ENCODE peak calls at places on chromosomes 12 and 14, in nine cellular contexts. D is A549, T is ascending aorta, I is K562, O is B cell, W is left lung, K is pancreas, N is progenitor cell of endocrine pancreas, V is ovary. U is an unnamed sample.

GRCh38 chr14:104875811-104876210 is 10.7 kb downstream of the CEP170B start:
- DNase-seq in D (no peak), T (no peak), I (no peak), O (no peak), W (no peak), K (no peak), N (no peak), V (no peak), U (no peak)

GRCh38 chr14:89616425-89617141 is 199.6 kb upstream of the FOXN3 start:
- DNase-seq in D (no peak), T (no peak), I (no peak), O (peak; percentile 63), W (no peak), K (no peak), N (no peak), V (no peak), U (peak; percentile 53)

GRCh38 chr12:15276088-15276698 is 46.1 kb upstream of the PTPRO start:
- DNase-seq in D (peak; percentile 46), T (no peak), I (peak; percentile 40), O (no peak), W (no peak), K (no peak), N (no peak), V (no peak), U (peak; percentile 36)

GRCh38 chr14:95523818-95524448 is 7.5 kb upstream of the SYNE3 start:
- DNase-seq in D (no peak), T (no peak), I (peak; percentile 56), O (no peak), W (no peak), K (peak; percentile 37), N (no peak), V (no peak), U (peak; percentile 89)

GRCh38 chr12:123063535-123063934 is 83.1 kb downstream of the ARL6IP4 start:
- DNase-seq in D (peak; percentile 38), T (no peak), I (peak; percentile 70), O (no peak), W (no peak), K (no peak), N (no peak), V (no peak), U (no peak)

GRCh38 chr14:95597784-95598204 is 62.9 kb downstream of the GLRX5 start:
- DNase-seq in D (no peak), T (no peak), I (peak; percentile 5), O (no peak), W (no peak), K (peak; percentile 16), N (peak; percentile 40), V (peak; percentile 37), U (peak; percentile 19)

GRCh38 chr14:78700236-78700635 is 530.1 kb downstream of the NRXN3 start:
- DNase-seq in D (no peak), T (no peak), I (no peak), O (no peak), W (no peak), K (no peak), N (no peak), V (no peak), U (peak; percentile 4)

GRCh38 chr14:105123266-105123665 is 45.3 kb downstream of the JAG2 start:
- DNase-seq in D (no peak), T (no peak), I (no peak), O (no peak), W (no peak), K (no peak), N (no peak), V (no peak), U (no peak)

GRCh38 chr12:75389061-75389460 is 1.8 kb upstream of the GLIPR1L2 start:
- DNase-seq in D (no peak), T (no peak), I (no peak), O (no peak), W (no peak), K (no peak), N (no peak), V (no peak), U (peak; percentile 51)

GRCh38 chr12:16756833-16757552 is 151.0 kb upstream of the LMO3 start:
- DNase-seq in D (no peak), T (no peak), I (no peak), O (no peak), W (no peak), K (no peak), N (no peak), V (no peak), U (no peak)

GRCh38 chr12:74725154-74725553 is 187.5 kb downstream of the ATXN7L3B start:
- DNase-seq in D (no peak), T (no peak), I (no peak), O (no peak), W (no peak), K (no peak), N (no peak), V (no peak), U (peak; percentile 5)

GRCh38 chr14:32635103-32635719 is 303.5 kb upstream of the NPAS3 start:
- DNase-seq in D (no peak), T (no peak), I (no peak), O (no peak), W (no peak), K (no peak), N (no peak), V (no peak), U (peak; percentile 58)

GRCh38 chr12:47886471-47887240 is 18.1 kb downstream of the VDR start:
- DNase-seq in D (no peak), T (no peak), I (no peak), O (no peak), W (no peak), K (no peak), N (no peak), V (no peak), U (no peak)
- TF ChIP-seq CTCF in D (no peak), T (no peak), I (no peak), O (no peak), W (no peak), K (no peak), N (no peak), V (no peak), U (peak; percentile 13)

GRCh38 chr14:88479574-88479987 is 75.2 kb downstream of the PTPN21 start:
- DNase-seq in D (no peak), T (no peak), I (no peak), O (peak; percentile 35), W (peak; percentile 79), K (no peak), N (no peak), V (no peak), U (no peak)
- TF ChIP-seq CTCF in D (no peak), T (no peak), I (no peak), O (no peak), W (no peak), K (no peak), N (no peak), V (no peak), U (no peak)

DNA sequence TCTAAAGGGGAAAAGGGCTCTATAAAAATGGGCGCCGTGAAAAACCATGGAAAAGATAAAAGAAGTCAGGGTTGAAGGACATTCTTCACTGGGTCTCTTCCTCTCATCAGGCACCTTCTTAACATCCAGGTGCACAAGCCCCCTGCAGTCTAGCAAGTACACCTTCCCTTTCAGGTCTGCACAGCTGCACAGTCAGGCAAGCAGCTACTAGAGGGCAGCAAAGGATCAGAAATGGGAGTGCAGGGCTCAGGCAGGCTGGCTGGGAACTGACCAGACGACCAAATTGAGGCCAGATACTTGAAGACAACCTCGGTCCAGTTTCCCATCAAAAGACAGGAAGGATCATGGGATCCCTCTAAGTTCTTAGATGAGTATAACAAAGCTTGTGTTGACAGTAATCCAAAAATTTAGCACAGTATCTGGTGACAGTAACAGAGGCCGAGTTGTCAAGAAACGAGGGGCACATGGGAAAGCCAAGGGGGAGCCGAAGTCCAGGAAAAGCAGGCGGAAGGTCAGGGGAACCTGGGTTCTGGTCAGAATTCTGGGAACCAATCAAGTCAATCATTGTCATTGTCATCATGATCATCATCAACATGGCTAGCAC is 10.1 kb upstream of the GRIP1 start:
- DNase-seq in D (peak; percentile 35), T (no peak), I (peak; percentile 56), O (no peak), W (no peak), K (peak; percentile 48), N (peak; percentile 62), V (no peak), U (peak; percentile 18)
- TF ChIP-seq CTCF in D (peak; percentile 55), T (no peak), I (peak; percentile 75), O (peak; percentile 50), W (no peak), K (peak; percentile 33), N (peak; percentile 90), V (no peak), U (peak; percentile 46)

GRCh38 chr14:44154446-44154845 is 352.6 kb downstream of the FSCB start:
- DNase-seq in D (no peak), T (no peak), I (no peak), O (no peak), W (no peak), K (no peak), N (no peak), V (no peak), U (no peak)

GRCh38 chr14:44151120-44151519 is 356.0 kb downstream of the FSCB start:
- DNase-seq in D (no peak), T (no peak), I (no peak), O (no peak), W (no peak), K (no peak), N (no peak), V (no peak), U (no peak)

GRCh38 chr14:44154889-44155288 is 352.2 kb downstream of the FSCB start:
- DNase-seq in D (no peak), T (no peak), I (no peak), O (no peak), W (no peak), K (no peak), N (no peak), V (no peak), U (no peak)

GRCh38 chr14:44149597-44149996 is 357.5 kb downstream of the FSCB start:
- DNase-seq in D (no peak), T (no peak), I (peak; percentile 11), O (no peak), W (no peak), K (no peak), N (peak; percentile 30), V (no peak), U (no peak)
- TF ChIP-seq CTCF in D (peak; percentile 13), T (no peak), I (no peak), O (no peak), W (no peak), K (no peak), N (peak; percentile 63), V (no peak), U (no peak)

GRCh38 chr14:34874386-34875030 is 652 bp downstream of the BAZ1A start:
- DNase-seq in D (peak; percentile 21), T (no peak), I (peak; percentile 46), O (peak; percentile 83), W (peak; percentile 90), K (peak; percentile 54), N (peak; percentile 39), V (peak; percentile 72), U (peak; percentile 47)

GRCh38 chr14:34873591-34874385 is 1.4 kb downstream of the BAZ1A start:
- DNase-seq in D (peak; percentile 29), T (peak; percentile 72), I (peak; percentile 91), O (peak; percentile 89), W (peak; percentile 96), K (peak; percentile 84), N (peak; percentile 53), V (peak; percentile 77), U (peak; percentile 67)

GRCh38 chr14:34872822-34873590 is 2.2 kb downstream of the BAZ1A start:
- DNase-seq in D (peak; percentile 46), T (no peak), I (no peak), O (peak; percentile 14), W (no peak), K (no peak), N (no peak), V (no peak), U (peak; percentile 55)

GRCh38 chr14:34875031-34875922 is at the start of gene BAZ1A:
- DNase-seq in D (peak; percentile 95), T (peak; percentile 13), I (peak; percentile 81), O (peak; percentile 66), W (peak; percentile 90), K (peak; percentile 58), N (peak; percentile 56), V (peak; percentile 73), U (peak; percentile 87)
- TF ChIP-seq CTCF in D (no peak), T (no peak), I (no peak), O (no peak), W (no peak), K (no peak), N (peak; percentile 28), V (no peak), U (no peak)

U was measured in AG10803.